ENCODE peak calls at places on chromosomes 5 and 9, in four cellular contexts. K, A, Z and Y are unnamed samples. For H3K4me1 and H3K9me2, the result is how much of the 10 kb centered on the place peaks cover.

GRCh38 chr9:99013550-99013949 is 69.8 kb downstream of the COL15A1 start:
- DNase-seq in K (no peak), A (no peak), Z (no peak), Y (no peak)

GRCh38 chr9:131426545-131426944 is 32.7 kb downstream of the PRRC2B start:
- DNase-seq in K (no peak), A (no peak), Z (no peak), Y (no peak)

GRCh38 chr5:170353946-170354345 is 35.2 kb downstream of the KCNMB1 start:
- DNase-seq in K (no peak), A (peak), Z (no peak), Y (no peak)

GRCh38 chr9:133423216-133423615 is 1.0 kb downstream of the ADAMTS13 start:
- DNase-seq in K (no peak), A (no peak), Z (no peak), Y (no peak)

GRCh38 chr9:103991698-103992097 is 102.4 kb upstream of the SMC2 start:
- DNase-seq in K (no peak), A (no peak), Z (no peak), Y (no peak)

GRCh38 chr5:58439094-58439644 is 20.7 kb downstream of the PLK2 start:
- DNase-seq in K (no peak), A (no peak), Z (no peak), Y (no peak)

GRCh38 chr9:94717656-94718225 is 8.8 kb upstream of the AOPEP start:
- DNase-seq in K (no peak), A (peak), Z (no peak), Y (peak)

GRCh38 chr5:172777381-172778222 is 6.6 kb upstream of the DUSP1 start:
- DNase-seq in K (no peak), A (peak), Z (peak), Y (peak)

GRCh38 chr9:23669776-23670175 is 156.3 kb downstream of the ELAVL2 start:
- DNase-seq in K (no peak), A (no peak), Z (no peak), Y (no peak)

GRCh38 chr5:102678267-102679058 is 76.6 kb upstream of the PAM start:
- DNase-seq in K (no peak), A (peak), Z (no peak), Y (no peak)

GRCh38 chr9:109320734-109321448 is at the start of gene EPB41L4B:
- DNase-seq in K (peak), A (peak), Z (peak), Y (peak)
- H3K4me3 ChIP-seq in K (peak), A (peak), Z (peak), Y (peak)

GRCh38 chr9:71909887-71910601 is 949 bp downstream of the ABHD17B start:
- DNase-seq in K (peak), A (peak), Z (peak), Y (no peak)
- H3K4me1 ChIP-seq in K (under half), A (under half), Z (under half), Y (under half)

GRCh38 chr5:154199671-154200220 is 9.2 kb downstream of the GALNT10 start:
- DNase-seq in K (no peak), A (no peak), Z (no peak), Y (no peak)

GRCh38 chr5:154199263-154199662 is 8.7 kb downstream of the GALNT10 start:
- DNase-seq in K (no peak), A (no peak), Z (no peak), Y (no peak)

GRCh38 chr5:154198611-154199230 is 8.2 kb downstream of the GALNT10 start:
- DNase-seq in K (peak), A (peak), Z (no peak), Y (peak)

GRCh38 chr5:154196955-154197652 is 6.6 kb downstream of the GALNT10 start:
- DNase-seq in K (peak), A (no peak), Z (peak), Y (no peak)

GRCh38 chr5:154197801-154198461 is 7.4 kb downstream of the GALNT10 start:
- DNase-seq in K (no peak), A (peak), Z (no peak), Y (peak)
- H3K9me2 ChIP-seq in K (under half), A (under half), Z (under half), Y (under half)

GRCh38 chr9:93496285-93496684 is 42.9 kb upstream of the FAM120AOS start:
- DNase-seq in K (no peak), A (peak), Z (no peak), Y (no peak)

GRCh38 chr9:93505518-93506123 is 52.2 kb upstream of the FAM120AOS start:
- DNase-seq in K (no peak), A (no peak), Z (no peak), Y (no peak)

GRCh38 chr9:93500571-93501298 is 47.4 kb upstream of the FAM120AOS start:
- DNase-seq in K (no peak), A (no peak), Z (no peak), Y (no peak)

GRCh38 chr9:93503381-93503780 is 50.0 kb upstream of the FAM120AOS start:
- DNase-seq in K (no peak), A (no peak), Z (no peak), Y (no peak)

GRCh38 chr9:93501406-93501805 is 48.0 kb upstream of the FAM120AOS start:
- DNase-seq in K (no peak), A (peak), Z (peak), Y (no peak)
- H3K4me3 ChIP-seq in K (no peak), A (peak), Z (peak), Y (no peak)

DNA sequence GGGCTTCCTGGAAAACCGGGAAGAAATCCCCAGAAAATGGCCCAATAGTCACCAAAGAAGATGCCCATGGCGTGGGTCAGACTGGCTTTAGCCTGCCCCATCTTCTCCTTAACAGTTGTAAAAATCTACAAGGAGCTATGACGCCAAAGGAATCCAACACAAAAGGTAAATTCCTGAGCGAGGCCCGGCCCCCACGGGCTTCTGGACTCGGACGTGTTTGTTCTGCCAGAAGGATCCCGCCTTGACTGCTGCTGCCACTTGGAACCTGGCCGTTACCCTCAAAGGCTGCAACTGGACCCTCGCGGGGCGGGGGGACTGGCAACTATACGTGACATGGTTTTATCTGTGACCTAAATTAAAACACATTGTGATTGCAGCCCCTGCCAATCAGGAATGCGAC is 54.5 kb upstream of the UBAC1 start:
- DNase-seq in K (no peak), A (no peak), Z (no peak), Y (no peak)
- H3K4me1 ChIP-seq in K (under half), A (under half), Z (half or more), Y (under half)

GRCh38 chr5:147177125-147177840 is 57.5 kb upstream of the STK32A start:
- DNase-seq in K (no peak), A (peak), Z (no peak), Y (no peak)
- H3K9me2 ChIP-seq in K (under half), A (under half), Z (under half), Y (under half)

GRCh38 chr5:132417461-132417860 is 48.0 kb downstream of the SLC22A5 start:
- DNase-seq in K (no peak), A (no peak), Z (no peak), Y (no peak)

GRCh38 chr5:132419517-132420468 is 50.3 kb downstream of the SLC22A5 start:
- DNase-seq in K (peak), A (peak), Z (peak), Y (peak)

GRCh38 chr5:132417010-132417439 is 47.5 kb downstream of the SLC22A5 start:
- DNase-seq in K (no peak), A (no peak), Z (no peak), Y (peak)

GRCh38 chr5:132417889-132418432 is 48.5 kb downstream of the SLC22A5 start:
- DNase-seq in K (no peak), A (no peak), Z (no peak), Y (no peak)

DNA sequence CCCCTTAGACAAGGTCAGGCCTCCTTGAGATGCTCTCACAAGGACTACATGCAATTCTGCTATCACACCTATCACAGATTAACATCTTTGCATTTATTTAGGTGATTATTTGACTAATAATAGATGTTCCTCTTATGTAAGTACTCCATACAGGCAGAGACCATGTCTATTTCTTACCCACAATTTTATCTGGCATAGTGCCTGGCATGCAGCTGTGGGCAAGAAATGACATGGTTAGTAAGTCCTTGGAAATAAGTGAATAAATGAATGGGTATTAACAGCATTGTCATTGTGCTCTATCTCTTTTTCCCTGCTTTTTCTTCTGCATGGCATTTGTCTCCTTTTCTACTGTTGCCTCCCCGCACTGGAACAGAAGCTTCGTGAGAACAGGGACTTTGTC is 49.4 kb downstream of the SLC22A5 start:
- DNase-seq in K (no peak), A (peak), Z (no peak), Y (no peak)
- H3K4me3 ChIP-seq in K (no peak), A (no peak), Z (no peak), Y (no peak)

DNA sequence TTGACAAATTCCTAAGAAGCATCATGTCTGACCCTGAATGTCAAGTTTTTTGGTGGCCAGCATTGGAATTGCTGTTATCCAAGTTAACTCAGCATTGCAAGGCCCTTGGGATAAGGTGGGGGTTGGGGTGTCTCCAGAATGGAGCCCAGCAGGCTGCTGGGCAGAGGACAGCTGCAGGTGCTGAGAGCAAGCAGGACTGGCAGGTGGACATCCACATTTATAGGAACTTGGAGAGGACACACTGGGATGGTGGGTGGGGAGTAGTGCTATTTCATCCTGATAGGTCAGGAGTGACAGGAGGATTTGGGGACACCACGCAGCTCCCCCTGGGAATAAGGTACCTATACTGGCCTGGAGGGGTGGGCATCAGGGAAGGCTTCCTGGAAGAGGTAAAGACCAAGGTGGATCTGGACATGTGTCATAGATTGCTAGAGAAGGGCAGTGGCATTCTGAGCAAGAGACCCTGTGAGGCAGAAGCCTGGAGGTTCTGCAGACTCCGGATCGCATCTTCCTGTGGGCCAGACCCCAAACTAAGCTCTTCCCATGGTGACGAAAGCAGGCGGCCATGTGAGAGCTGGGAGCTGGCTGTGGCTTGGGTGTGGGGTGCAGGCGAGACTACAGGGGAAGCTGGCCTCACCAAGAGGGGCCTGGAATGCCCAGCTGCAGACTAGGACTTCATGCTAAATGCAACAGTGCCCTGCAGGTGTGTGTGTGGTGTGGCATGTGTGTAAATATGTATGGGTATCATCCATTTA is 148.1 kb downstream of the RGS3 start:
- DNase-seq in K (no peak), A (no peak), Z (no peak), Y (no peak)
- H3K4me1 ChIP-seq in K (under half), A (under half), Z (under half), Y (under half)

GRCh38 chr9:6525326-6526040 is 112.5 kb downstream of the UHRF2 start:
- DNase-seq in K (no peak), A (peak), Z (no peak), Y (no peak)

GRCh38 chr9:6522263-6522662 is 109.3 kb downstream of the UHRF2 start:
- DNase-seq in K (no peak), A (no peak), Z (no peak), Y (no peak)
- H3K9me2 ChIP-seq in K (under half), A (under half), Z (under half), Y (under half)